ENCODE peak calls at places on chromosomes 5 and 9, in eight cellular contexts. F is vagina; H is CD8-positive, alpha-beta T cell; E is tibial artery; I is heart left ventricle; C is suprapubic skin; S is esophagus muscularis mucosa; J is heart right ventricle. L is an unnamed sample. For H3K4me1, the result is how much of the 10 kb centered on the place peaks cover.

GRCh38 chr9:133991964-133992779 is at the start of gene VAV2:
- DNase-seq in S (no peak), C (peak), I (peak), E (peak), J (peak), F (no peak), H (peak), L (peak)

GRCh38 chr5:68333649-68334549 is 118.3 kb downstream of the PIK3R1 start:
- DNase-seq in C (no peak), H (no peak), J (no peak), I (no peak), E (no peak), F (no peak), S (no peak), L (no peak)

GRCh38 chr5:121246971-121247370 is 604.7 kb upstream of the FTMT start:
- DNase-seq in I (no peak), E (no peak), C (no peak), F (no peak), S (no peak), J (no peak), H (no peak), L (no peak)

GRCh38 chr9:92592946-92593860 is 57.4 kb upstream of the ECM2 start:
- DNase-seq in H (no peak), E (no peak), F (no peak), C (no peak), J (no peak), S (peak), I (no peak), L (no peak)

GRCh38 chr9:97501177-97501971 is at the start of gene TMOD1:
- DNase-seq in J (peak), S (peak), F (no peak), C (peak), E (peak), I (peak), H (peak), L (peak)

GRCh38 chr5:78335976-78336375 is 24.4 kb upstream of the SCAMP1 start:
- DNase-seq in E (no peak), I (no peak), C (no peak), S (no peak), H (no peak), F (no peak), J (no peak), L (no peak)

GRCh38 chr9:127283917-127284316 is 19.3 kb downstream of the GARNL3 start:
- DNase-seq in S (no peak), F (no peak), J (no peak), C (no peak), H (peak), E (peak), I (no peak), L (no peak)

GRCh38 chr9:137665697-137666504 is 47.1 kb downstream of the EHMT1 start:
- DNase-seq in H (no peak), E (no peak), I (no peak), C (no peak), F (no peak), J (no peak), S (no peak), L (no peak)

GRCh38 chr5:106854941-106855340 is 815.8 kb downstream of the EFNA5 start:
- DNase-seq in I (no peak), C (no peak), E (no peak), H (no peak), F (no peak), S (no peak), J (no peak), L (no peak)

GRCh38 chr5:179978792-179979191 is 71.1 kb upstream of the TBC1D9B start:
- DNase-seq in E (no peak), S (no peak), C (no peak), F (no peak), H (no peak), J (no peak), I (no peak), L (no peak)

GRCh38 chr5:7856855-7857254 is 5.9 kb upstream of the CFAP90 start:
- DNase-seq in C (no peak), F (no peak), I (no peak), H (no peak), S (no peak), J (no peak), E (no peak), L (peak)

GRCh38 chr5:57987552-57987951 is 472.3 kb downstream of the PLK2 start:
- DNase-seq in C (no peak), J (no peak), I (no peak), S (no peak), H (no peak), F (no peak), E (no peak), L (no peak)

GRCh38 chr9:77015291-77016048 is 4.0 kb upstream of the FOXB2 start:
- DNase-seq in C (no peak), I (no peak), E (no peak), S (peak), J (no peak), H (no peak), F (no peak), L (no peak)

GRCh38 chr5:150411245-150411979 is 1.3 kb downstream of the CD74 start:
- DNase-seq in E (peak), S (no peak), C (peak), I (no peak), F (no peak), J (no peak), H (peak), L (no peak)

GRCh38 chr5:174338204-174339010 is 292.9 kb downstream of the NSG2 start:
- DNase-seq in I (no peak), F (no peak), C (no peak), H (no peak), S (no peak), J (no peak), E (no peak), L (no peak)

GRCh38 chr9:89312154-89312616 is 1.2 kb downstream of the CKS2 start:
- DNase-seq in I (no peak), F (no peak), H (no peak), C (no peak), E (no peak), S (no peak), J (no peak), L (no peak)

GRCh38 chr5:145887217-145887616 is 14.4 kb upstream of the GRXCR2 start:
- DNase-seq in H (no peak), E (no peak), C (no peak), F (no peak), S (no peak), I (no peak), J (no peak), L (no peak)

GRCh38 chr9:127943746-127944145 is 6.1 kb upstream of the DPM2 start:
- DNase-seq in S (peak), F (no peak), I (peak), C (peak), E (peak), J (peak), H (peak), L (peak)

GRCh38 chr9:14056235-14056930 is 257.6 kb downstream of the NFIB start:
- DNase-seq in F (no peak), E (no peak), C (no peak), H (no peak), I (no peak), J (no peak), S (peak), L (no peak)

GRCh38 chr9:88378317-88378716 is 9.9 kb upstream of the SPIN1 start:
- DNase-seq in I (no peak), F (no peak), C (no peak), H (no peak), E (no peak), J (no peak), S (no peak), L (no peak)

GRCh38 chr5:135880278-135880677 is 15.4 kb downstream of the IL9 start:
- DNase-seq in F (no peak), S (no peak), E (no peak), H (no peak), J (no peak), I (no peak), C (no peak), L (no peak)

GRCh38 chr9:91211414-91211813 is 150.3 kb downstream of the AUH start:
- DNase-seq in J (no peak), H (no peak), I (no peak), F (no peak), S (no peak), E (no peak), C (no peak), L (peak)
- H3K27ac ChIP-seq in J (no peak), H (no peak), I (no peak), F (no peak), S (peak), E (no peak), C (no peak), L (peak)

GRCh38 chr9:34374905-34375552 is 1.7 kb downstream of the MYORG start:
- DNase-seq in H (no peak), E (no peak), C (no peak), F (no peak), I (no peak), J (no peak), S (peak), L (peak)

GRCh38 chr9:34374339-34374738 is 2.4 kb downstream of the MYORG start:
- DNase-seq in J (no peak), E (no peak), I (no peak), F (no peak), S (peak), H (no peak), C (no peak), L (no peak)

GRCh38 chr9:34376596-34377401 is at the start of gene MYORG:
- DNase-seq in E (peak), H (peak), J (peak), S (peak), C (peak), I (peak), F (peak), L (peak)

GRCh38 chr9:34377402-34377741 is 674 bp upstream of the MYORG start:
- DNase-seq in E (no peak), C (no peak), H (no peak), I (no peak), S (no peak), F (peak), J (no peak), L (peak)

DNA sequence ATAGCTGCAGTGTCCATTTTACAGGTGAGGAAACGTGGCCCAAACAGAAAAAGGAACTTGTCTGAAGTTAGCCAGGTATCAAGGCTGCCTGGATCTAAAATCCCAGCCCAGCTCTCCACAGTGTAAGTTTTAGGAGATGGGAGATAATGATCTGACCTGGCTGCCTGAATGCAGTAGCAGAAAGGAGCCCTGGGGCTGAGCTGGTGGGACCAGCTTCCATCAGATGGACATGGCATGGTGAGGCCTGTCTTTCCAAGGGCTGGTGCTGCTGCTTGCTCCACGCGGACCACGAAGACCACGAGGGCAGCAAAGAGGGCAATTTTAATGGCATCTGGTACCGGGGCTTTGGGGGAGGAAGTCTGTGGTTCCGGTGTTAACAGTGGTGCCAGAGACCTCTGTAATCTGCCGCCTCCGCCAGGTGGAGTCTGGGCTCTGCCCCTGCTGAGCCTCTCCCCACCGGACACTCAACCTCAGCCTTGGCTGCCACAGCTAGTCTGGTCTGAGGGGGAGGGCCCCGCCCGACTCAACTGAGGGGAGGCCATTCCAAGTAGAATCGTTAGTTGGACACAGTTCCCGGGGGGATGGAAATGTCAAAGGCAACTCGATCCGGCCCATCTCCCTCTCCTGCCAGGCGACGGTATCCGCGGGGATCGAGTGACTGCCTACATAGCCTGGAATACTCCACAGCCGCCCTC is 650 bp downstream of the MYORG start:
- DNase-seq in I (peak), J (peak), E (peak), C (no peak), S (peak), H (peak), F (peak), L (peak)
- TF ChIP-seq CTCF in I (peak), J (peak), E (no peak), C (no peak), S (peak), H (peak), F (no peak), L (no peak)

DNA sequence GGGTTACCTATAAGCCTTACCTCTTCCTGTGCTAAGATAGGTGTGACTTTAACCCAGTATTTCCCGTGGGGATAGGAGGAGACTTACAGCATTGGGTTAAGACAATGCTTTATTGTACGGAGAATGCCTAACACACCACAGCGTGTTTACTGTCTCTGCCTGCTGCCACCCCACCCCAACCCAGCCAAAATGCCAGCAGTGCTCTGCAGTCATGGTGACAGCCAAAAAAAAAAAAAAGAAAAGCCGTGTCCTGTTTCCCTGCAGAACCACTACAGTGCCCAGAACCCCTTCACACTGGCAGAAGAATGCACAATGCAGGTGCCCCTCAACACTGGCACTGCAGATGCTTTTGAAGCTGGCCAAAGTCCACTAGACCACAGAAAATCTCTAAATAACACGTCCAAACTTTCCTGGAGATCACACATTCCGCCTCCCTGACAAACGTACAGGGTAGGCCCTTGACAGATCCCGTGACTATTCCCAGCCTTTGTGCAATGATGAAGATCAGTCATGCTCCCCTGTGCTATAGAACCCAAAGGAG is 102.2 kb downstream of the SERINC5 start:
- DNase-seq in E (no peak), I (no peak), J (no peak), F (no peak), C (no peak), S (no peak), H (peak), L (no peak)
- H3K4me1 ChIP-seq in E (under half), I (under half), J (under half), F (under half), C (under half), S (under half), H (half or more), L (under half)

DNA sequence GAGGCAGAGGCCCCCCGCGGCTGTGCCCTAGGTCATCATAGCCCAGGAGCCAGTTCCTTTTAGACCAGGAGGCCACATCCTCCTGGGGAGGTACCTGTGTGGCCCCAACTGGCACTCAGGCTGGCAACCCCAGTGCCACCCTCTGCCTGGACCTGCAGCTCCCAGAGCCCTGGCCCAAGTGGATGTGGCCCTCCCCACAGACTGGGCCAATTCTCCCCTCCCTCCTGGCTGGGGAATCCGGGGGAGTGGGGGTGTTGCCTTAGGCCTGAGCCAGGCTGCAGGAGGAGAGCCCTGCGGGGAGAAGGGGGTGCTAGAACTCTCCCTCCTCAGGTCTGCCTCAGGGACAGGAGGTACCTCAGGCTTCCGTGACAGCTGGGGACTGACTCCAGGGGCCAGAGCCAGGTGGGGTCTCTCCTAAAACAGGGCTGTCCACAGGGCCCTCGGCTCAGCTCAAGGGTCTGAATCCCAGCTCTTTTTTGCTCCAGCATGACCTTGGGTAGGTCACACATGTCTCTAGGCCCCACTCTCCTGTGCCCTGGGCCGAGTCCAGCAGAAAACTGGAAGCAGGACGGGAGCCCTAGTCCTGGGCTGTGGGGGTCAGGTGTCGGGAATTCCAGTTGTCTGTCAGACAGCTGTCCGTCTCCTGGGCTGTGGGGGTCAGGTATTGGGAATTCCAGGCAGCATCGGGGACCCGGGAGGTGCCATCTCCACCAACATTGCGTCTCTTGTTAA is 9.6 kb downstream of the DNLZ start:
- DNase-seq in H (no peak), S (no peak), E (no peak), C (no peak), I (no peak), J (no peak), F (no peak), L (no peak)
- H3K27ac ChIP-seq in H (no peak), S (peak), E (peak), C (no peak), I (peak), J (peak), F (peak), L (no peak)

GRCh38 chr9:91089405-91090131 is 272.1 kb downstream of the AUH start:
- DNase-seq in C (no peak), J (no peak), I (no peak), S (no peak), F (no peak), H (no peak), E (no peak), L (peak)
- TF ChIP-seq CTCF in C (no peak), J (peak), I (peak), S (peak), F (no peak), H (no peak), E (peak), L (no peak)

L was measured in body of pancreas.